ENCODE peak calls at places on chromosomes 2 and 18, in nine cellular contexts. Z is neural progenitor cell; G is GM23338; P is fibroblast of the aortic adventitia; I is AG09319; X is HFFc6; A is endothelial cell; N is CD4-positive, alpha-beta T cell; M is mucosa of descending colon. K is an unnamed sample.

GRCh38 chr2:149290662-149291061 is 39.7 kb upstream of the LYPD6 start:
- DNase-seq in Z (peak; percentile 38), G (peak; percentile 84), P (no peak), I (no peak), X (no peak), A (no peak), N (no peak), M (no peak), K (no peak)

GRCh38 chr2:171712051-171712450 is 24.8 kb downstream of the DYNC1I2 start:
- DNase-seq in Z (no peak), G (no peak), P (peak; percentile 91), I (peak; percentile 42), X (peak; percentile 85), A (no peak), N (no peak), M (no peak), K (no peak)

GRCh38 chr18:55515204-55515603 is 72.8 kb downstream of the TCF4 start:
- DNase-seq in Z (no peak), G (no peak), P (no peak), I (no peak), X (no peak), A (no peak), N (no peak), M (no peak), K (no peak)

GRCh38 chr2:230658877-230659652 is 53.6 kb upstream of the CAB39 start:
- DNase-seq in Z (no peak), G (no peak), P (no peak), I (no peak), X (no peak), A (no peak), N (no peak), M (no peak), K (no peak)

GRCh38 chr18:61612517-61612916 is 279.3 kb downstream of the CDH20 start:
- DNase-seq in Z (no peak), G (no peak), P (no peak), I (no peak), X (no peak), A (no peak), N (no peak), M (no peak), K (no peak)

GRCh38 chr2:111923271-111923670 is 24.9 kb downstream of the MERTK start:
- DNase-seq in Z (no peak), G (no peak), P (peak; percentile 55), I (peak; percentile 68), X (no peak), A (no peak), N (no peak), M (no peak), K (peak; percentile 43)

GRCh38 chr18:49967171-49967570 is 153.8 kb upstream of the ACAA2 start:
- DNase-seq in Z (no peak), G (no peak), P (no peak), I (no peak), X (no peak), A (no peak), N (no peak), M (no peak), K (no peak)

GRCh38 chr18:3294435-3295080 is 32.6 kb downstream of the MYL12B start:
- DNase-seq in Z (no peak), G (no peak), P (peak; percentile 67), I (no peak), X (peak; percentile 27), A (no peak), N (no peak), M (no peak), K (no peak)

GRCh38 chr18:62660741-62661140 is 54.6 kb upstream of the PHLPP1 start:
- DNase-seq in Z (no peak), G (no peak), P (no peak), I (no peak), X (peak; percentile 12), A (no peak), N (no peak), M (no peak), K (no peak)

GRCh38 chr2:22788749-22789148 is 596.2 kb upstream of the KLHL29 start:
- DNase-seq in Z (no peak), G (peak; percentile 28), P (no peak), I (no peak), X (no peak), A (no peak), N (no peak), M (no peak), K (no peak)

GRCh38 chr2:33073018-33073417 is 126.3 kb downstream of the LTBP1 start:
- DNase-seq in Z (no peak), G (no peak), P (no peak), I (no peak), X (no peak), A (no peak), N (no peak), M (no peak), K (no peak)

GRCh38 chr2:201881382-201881720 is 75.0 kb downstream of the CDK15 start:
- DNase-seq in Z (no peak), G (no peak), P (peak; percentile 69), I (no peak), X (peak; percentile 79), A (no peak), N (no peak), M (no peak), K (no peak)

GRCh38 chr18:50099725-50100414 is 95.1 kb downstream of the MYO5B start:
- DNase-seq in Z (no peak), G (no peak), P (no peak), I (no peak), X (peak; percentile 9), A (no peak), N (no peak), M (no peak), K (no peak)

GRCh38 chr2:23791030-23791429 is 135.9 kb downstream of the ATAD2B start:
- DNase-seq in Z (no peak), G (no peak), P (peak; percentile 92), I (peak; percentile 56), X (peak; percentile 67), A (no peak), N (no peak), M (no peak), K (no peak)

GRCh38 chr2:237966565-237967462 is at the start of gene UBE2F:
- DNase-seq in Z (peak; percentile 98), G (peak; percentile 99), P (peak; percentile 95), I (peak; percentile 89), X (peak; percentile 95), A (peak; percentile 98), N (peak; percentile 95), M (peak; percentile 97), K (peak; percentile 99)
- TF ChIP-seq CTCF in Z (no peak), G (no peak), P (peak; percentile 15), I (no peak), X (no peak), A (no peak), N (no peak), M (no peak), K (no peak)

GRCh38 chr2:44802409-44803099 is 138.9 kb upstream of the SIX3 start:
- DNase-seq in Z (peak; percentile 96), G (peak; percentile 97), P (no peak), I (no peak), X (no peak), A (peak; percentile 43), N (no peak), M (no peak), K (no peak)

GRCh38 chr2:44803100-44803424 is 138.4 kb upstream of the SIX3 start:
- DNase-seq in Z (no peak), G (no peak), P (no peak), I (no peak), X (no peak), A (no peak), N (no peak), M (no peak), K (no peak)

GRCh38 chr2:44801289-44801675 is 140.2 kb upstream of the SIX3 start:
- DNase-seq in Z (peak; percentile 69), G (peak; percentile 87), P (no peak), I (no peak), X (no peak), A (no peak), N (no peak), M (no peak), K (no peak)

GRCh38 chr2:44799754-44800153 is 141.7 kb upstream of the SIX3 start:
- DNase-seq in Z (no peak), G (no peak), P (no peak), I (no peak), X (no peak), A (no peak), N (no peak), M (no peak), K (no peak)

DNA sequence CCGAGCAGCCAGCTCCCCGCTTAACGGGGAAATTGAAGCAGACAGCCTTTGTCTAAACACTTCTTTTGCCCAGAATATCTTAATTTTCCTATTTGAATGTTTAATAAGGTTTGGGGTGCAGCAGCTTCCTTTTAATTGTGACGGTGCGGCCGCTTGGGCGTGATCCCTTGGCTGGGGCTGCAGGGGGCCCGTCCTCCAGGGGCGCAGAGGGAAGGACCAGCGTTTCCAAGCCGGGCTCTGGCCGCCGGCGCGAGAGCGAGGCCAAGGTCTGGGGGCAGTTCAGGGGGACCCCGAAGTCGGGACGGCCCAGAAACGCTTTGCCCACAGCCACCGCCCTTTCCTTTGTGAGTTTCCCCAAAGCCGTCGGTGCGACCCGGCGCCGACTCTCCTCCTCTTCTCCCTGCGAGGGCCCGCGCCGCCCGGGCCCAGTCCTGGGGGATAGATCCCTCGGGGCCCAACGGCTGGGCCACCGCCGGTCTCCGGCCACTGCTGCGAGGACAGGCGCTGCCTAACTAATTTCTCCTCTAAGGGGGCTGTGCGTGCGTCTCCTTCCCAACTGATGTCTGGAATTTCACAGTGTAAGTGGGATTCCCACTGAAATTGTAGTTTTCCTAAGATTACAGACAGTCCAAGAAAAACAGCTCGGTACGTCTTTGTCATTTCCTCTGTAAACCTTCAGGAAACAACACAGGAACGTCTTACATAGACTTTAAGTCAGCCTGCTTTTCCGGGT is 139.7 kb upstream of the SIX3 start:
- DNase-seq in Z (peak; percentile 78), G (peak; percentile 58), P (peak; percentile 12), I (no peak), X (no peak), A (peak; percentile 50), N (no peak), M (no peak), K (no peak)
- TF ChIP-seq CTCF in Z (no peak), G (no peak), P (no peak), I (no peak), X (no peak), A (no peak), N (no peak), M (no peak), K (no peak)

DNA sequence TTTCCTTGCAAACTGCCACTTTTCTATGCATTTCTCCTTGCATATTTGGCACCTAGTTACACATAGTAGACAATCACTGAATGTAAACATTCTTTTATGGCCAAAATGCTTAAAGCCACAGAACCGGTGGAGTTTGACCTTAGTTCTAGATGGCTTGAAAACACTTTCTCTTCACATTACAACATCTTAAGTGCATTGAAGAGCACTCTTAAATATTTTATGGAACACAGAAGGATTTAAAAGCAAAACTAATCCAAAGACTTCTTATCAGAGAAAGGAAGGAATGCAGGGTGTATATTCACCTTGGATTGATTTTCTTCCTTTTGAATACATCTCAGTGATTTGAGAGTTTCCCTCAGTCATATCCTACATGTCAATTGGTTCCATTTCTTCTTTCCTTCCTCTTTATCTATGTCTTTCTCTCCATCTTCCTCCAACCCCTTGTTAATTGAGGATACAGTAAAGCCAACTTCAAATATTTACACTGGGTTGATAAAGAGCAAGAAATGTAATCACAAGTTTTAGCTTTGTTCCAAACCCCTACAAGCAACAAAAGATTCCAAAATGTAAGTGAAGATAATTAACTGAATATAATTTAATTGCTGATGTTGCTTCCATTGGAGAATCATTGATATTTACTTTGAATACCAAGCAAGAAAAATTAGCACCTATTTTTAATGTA is 548.0 kb downstream of the CNTNAP5 start:
- DNase-seq in Z (no peak), G (no peak), P (no peak), I (no peak), X (no peak), A (no peak), N (no peak), M (peak; percentile 49), K (no peak)
- TF ChIP-seq CTCF in Z (no peak), G (no peak), P (no peak), I (no peak), X (no peak), A (no peak), N (no peak), M (no peak), K (no peak)

GRCh38 chr2:206063635-206064034 is 22.3 kb downstream of the INO80D start:
- DNase-seq in Z (no peak), G (no peak), P (no peak), I (no peak), X (no peak), A (no peak), N (no peak), M (no peak), K (no peak)
- TF ChIP-seq CTCF in Z (no peak), G (no peak), P (no peak), I (no peak), X (no peak), A (no peak), N (no peak), M (no peak), K (no peak)